ENCODE peak calls at places on chromosome 15, in ten cellular contexts. X, I, C, H, K, E, T, O, S and P are unnamed samples.

GRCh38 chr15:89121414-89121813 is 33.2 kb downstream of the ABHD2 start:
- DNase-seq in X (no peak), I (no peak), C (peak; percentile 61), H (no peak), K (peak; percentile 71), E (no peak), T (peak; percentile 77), O (no peak), S (peak; percentile 34), P (no peak)

GRCh38 chr15:34656005-34656604 is 72.7 kb upstream of the GOLGA8B start:
- DNase-seq in X (no peak), I (no peak), C (no peak), H (no peak), K (no peak), E (no peak), T (no peak), O (no peak), S (no peak), P (no peak)

GRCh38 chr15:78365931-78366330 is 25.8 kb downstream of the CRABP1 start:
- DNase-seq in X (no peak), I (peak; percentile 70), C (no peak), H (peak; percentile 24), K (peak; percentile 9), E (no peak), T (no peak), O (no peak), S (no peak), P (no peak)

GRCh38 chr15:89329329-89330084 is 5.1 kb downstream of the POLG start:
- DNase-seq in X (no peak), I (no peak), C (no peak), H (no peak), K (no peak), E (no peak), T (no peak), O (no peak), S (no peak), P (no peak)

GRCh38 chr15:100919481-100920405 is 586 bp downstream of the LRRK1 start:
- DNase-seq in X (peak; percentile 73), I (peak; percentile 25), C (peak; percentile 28), H (peak; percentile 24), K (peak; percentile 26), E (peak; percentile 41), T (peak; percentile 39), O (peak; percentile 34), S (peak; percentile 17), P (no peak)

GRCh38 chr15:35545825-35546580 is at the start of gene DPH6:
- DNase-seq in X (peak; percentile 93), I (peak; percentile 91), C (peak; percentile 88), H (peak; percentile 91), K (peak; percentile 76), E (peak; percentile 87), T (peak; percentile 84), O (peak; percentile 81), S (peak; percentile 78), P (peak; percentile 88)

GRCh38 chr15:71634820-71635219 is 175.5 kb upstream of the NR2E3 start:
- DNase-seq in X (no peak), I (peak; percentile 91), C (no peak), H (peak; percentile 17), K (no peak), E (peak; percentile 58), T (no peak), O (no peak), S (no peak), P (peak; percentile 35)

GRCh38 chr15:100350434-100351226 is 8.9 kb upstream of the ADAMTS17 start:
- DNase-seq in X (no peak), I (peak; percentile 4), C (peak; percentile 81), H (peak; percentile 89), K (peak; percentile 85), E (no peak), T (peak; percentile 78), O (no peak), S (peak; percentile 88), P (peak; percentile 94)

GRCh38 chr15:65323071-65323511 is 18.6 kb downstream of the RNU5B-1 start:
- DNase-seq in X (no peak), I (peak; percentile 23), C (peak; percentile 54), H (peak; percentile 73), K (no peak), E (peak; percentile 62), T (no peak), O (peak; percentile 41), S (peak; percentile 39), P (peak; percentile 59)

GRCh38 chr15:55434989-55435825 is 26.9 kb downstream of the PIERCE2 start:
- DNase-seq in X (no peak), I (peak; percentile 65), C (peak; percentile 84), H (peak; percentile 76), K (peak; percentile 68), E (peak; percentile 64), T (peak; percentile 40), O (no peak), S (peak; percentile 63), P (peak; percentile 80)

GRCh38 chr15:99132584-99133287 is 27.9 kb downstream of the SYNM start:
- DNase-seq in X (no peak), I (no peak), C (no peak), H (no peak), K (no peak), E (no peak), T (no peak), O (no peak), S (no peak), P (no peak)

GRCh38 chr15:70416851-70417250 is 319.1 kb upstream of the TLE3 start:
- DNase-seq in X (no peak), I (no peak), C (peak; percentile 18), H (no peak), K (no peak), E (no peak), T (no peak), O (no peak), S (no peak), P (no peak)

GRCh38 chr15:100252359-100252758 is 89.4 kb downstream of the ADAMTS17 start:
- DNase-seq in X (no peak), I (no peak), C (no peak), H (no peak), K (no peak), E (no peak), T (no peak), O (no peak), S (no peak), P (no peak)

GRCh38 chr15:61157933-61158332 is 71.2 kb downstream of the RORA start:
- DNase-seq in X (no peak), I (no peak), C (no peak), H (peak; percentile 65), K (no peak), E (no peak), T (no peak), O (peak; percentile 71), S (peak; percentile 83), P (peak; percentile 44)

GRCh38 chr15:100663066-100663465 is 60.7 kb downstream of the ASB7 start:
- DNase-seq in X (no peak), I (peak; percentile 65), C (no peak), H (no peak), K (peak; percentile 25), E (peak; percentile 76), T (no peak), O (no peak), S (no peak), P (no peak)

GRCh38 chr15:59636184-59636583 is 21.1 kb downstream of the GTF2A2 start:
- DNase-seq in X (no peak), I (no peak), C (no peak), H (no peak), K (peak; percentile 9), E (no peak), T (no peak), O (no peak), S (no peak), P (no peak)

GRCh38 chr15:59632714-59633113 is 21.1 kb downstream of the GCNT3 start:
- DNase-seq in X (no peak), I (peak; percentile 17), C (peak; percentile 23), H (peak; percentile 12), K (peak; percentile 28), E (peak; percentile 69), T (no peak), O (no peak), S (peak; percentile 5), P (peak; percentile 17)
- TF ChIP-seq CTCF in X (no peak), I (peak; percentile 41), C (peak; percentile 61), H (peak; percentile 47), K (peak; percentile 37), E (peak; percentile 59), T (peak; percentile 67), O (no peak), S (peak; percentile 52), P (peak; percentile 59)

DNA sequence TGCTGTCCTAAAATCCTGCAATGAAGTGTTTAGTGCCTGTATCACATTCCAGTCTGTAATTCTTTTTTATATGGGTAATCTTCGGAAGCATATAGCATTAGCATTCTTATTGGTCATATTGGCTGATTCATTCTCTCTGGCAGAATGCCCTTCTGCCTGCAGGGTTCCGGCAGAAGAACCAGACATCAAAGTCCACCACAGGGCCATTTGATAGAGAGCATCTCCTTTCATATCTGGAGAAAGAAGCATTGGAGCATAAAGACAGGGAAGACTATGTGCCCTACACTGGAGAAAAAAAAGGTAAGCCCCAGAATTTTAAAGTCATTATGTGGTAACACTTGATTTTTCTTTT is 39.6 kb downstream of the TMOD3 start:
- DNase-seq in X (no peak), I (peak; percentile 83), C (peak; percentile 91), H (peak; percentile 69), K (peak; percentile 88), E (no peak), T (peak; percentile 70), O (no peak), S (peak; percentile 80), P (peak; percentile 75)
- H3K4me3 ChIP-seq in X (no peak overlapping the region), I (no peak overlapping the region), C (no peak overlapping the region), H (no peak overlapping the region), K (no peak overlapping the region), E (no peak overlapping the region), T (no peak overlapping the region), O (no peak overlapping the region), S (no peak overlapping the region), P (no peak overlapping the region)

DNA sequence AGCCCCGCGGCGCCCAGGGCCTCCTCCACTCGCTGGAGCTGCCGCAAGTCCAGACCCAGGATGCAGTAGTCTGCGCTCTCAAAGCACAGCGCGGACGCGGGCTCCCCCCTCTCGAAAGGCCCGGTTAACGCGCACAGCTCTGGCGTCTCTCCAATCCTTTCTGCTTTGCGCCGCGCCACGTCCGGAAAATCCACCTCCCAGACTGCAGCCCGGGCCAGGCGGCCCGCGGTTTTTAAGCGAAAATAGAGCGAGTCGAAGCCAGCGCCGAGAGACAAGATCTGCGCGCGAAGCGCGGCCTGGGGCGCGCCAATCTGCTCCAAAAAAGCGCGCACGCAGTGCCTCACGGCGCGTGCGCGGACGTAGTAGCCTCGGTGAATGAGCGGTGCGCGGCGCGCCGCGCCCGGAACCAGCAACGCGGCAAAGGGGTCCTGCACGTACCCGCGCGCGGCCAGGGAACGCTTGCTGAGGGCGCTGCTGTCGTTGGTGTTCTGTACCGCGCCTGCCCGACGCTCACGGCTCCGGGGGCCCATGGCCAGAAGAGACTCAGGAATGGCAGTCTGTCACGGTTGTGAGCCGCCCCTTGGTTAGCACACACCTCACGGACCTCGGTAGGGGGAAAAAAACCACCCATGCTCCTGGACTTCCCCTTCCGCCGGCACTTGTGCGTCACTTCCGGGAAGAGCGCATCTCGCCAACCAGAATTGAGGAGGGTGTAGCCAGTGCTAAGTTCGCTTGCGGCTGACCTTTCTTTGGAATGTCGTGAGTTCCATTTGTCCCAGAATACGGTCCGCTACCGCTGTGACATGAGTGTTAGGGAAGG is at the start of gene LCMT2:
- DNase-seq in X (peak; percentile 95), I (peak; percentile 97), C (peak; percentile 94), H (peak; percentile 96), K (peak; percentile 96), E (peak; percentile 96), T (peak; percentile 93), O (peak; percentile 93), S (peak; percentile 94), P (peak; percentile 96)
- TF ChIP-seq CTCF in X (no peak), I (no peak), C (no peak), H (no peak), K (no peak), E (no peak), T (no peak), O (no peak), S (no peak), P (no peak)

GRCh38 chr15:90660195-90660995 is 56.8 kb upstream of the BLM start:
- DNase-seq in X (peak; percentile 80), I (peak; percentile 84), C (peak; percentile 94), H (peak; percentile 77), K (peak; percentile 77), E (peak; percentile 24), T (peak; percentile 98), O (peak; percentile 73), S (peak; percentile 94), P (peak; percentile 80)
- H3K4me3 ChIP-seq in X (peak overlapping the region; percentile 11), I (no peak overlapping the region), C (peak overlapping the region; percentile 23), H (no peak overlapping the region), K (no peak overlapping the region), E (no peak overlapping the region), T (peak overlapping the region; percentile 24), O (no peak overlapping the region), S (no peak overlapping the region), P (no peak overlapping the region)